ENCODE peak calls at places on chromosome 21, in eight cellular contexts. One of them, this sample, is unnamed.

GRCh38 chr21:25809013-25809412 is 74.2 kb downstream of the GABPA start:
- DNase-seq in HepG2: no peak
- DNase-seq in endothelial cell of umbilical vein: no peak
- DNase-seq in GM12878: no peak
- DNase-seq in SK-N-SH: no peak
- DNase-seq in H1: no peak
- DNase-seq in HCT116: no peak
- DNase-seq in K562: no peak
- DNase-seq in this sample: no peak

GRCh38 chr21:20971296-20971921 is 26.8 kb upstream of the NCAM2 start:
- DNase-seq in HepG2: peak
- DNase-seq in endothelial cell of umbilical vein: peak
- DNase-seq in GM12878: no peak
- DNase-seq in SK-N-SH: peak
- DNase-seq in H1: peak
- DNase-seq in HCT116: no peak
- DNase-seq in K562: peak
- DNase-seq in this sample: peak

GRCh38 chr21:44611551-44611950 is 328 bp upstream of the KRTAP10-8 start:
- DNase-seq in HepG2: no peak
- DNase-seq in endothelial cell of umbilical vein: no peak
- DNase-seq in GM12878: no peak
- DNase-seq in SK-N-SH: no peak
- DNase-seq in H1: no peak
- DNase-seq in HCT116: no peak
- DNase-seq in K562: no peak
- DNase-seq in this sample: no peak

GRCh38 chr21:29080454-29080930 is 7.0 kb upstream of the CCT8 start:
- DNase-seq in HepG2: no peak
- DNase-seq in endothelial cell of umbilical vein: peak
- DNase-seq in GM12878: no peak
- DNase-seq in SK-N-SH: no peak
- DNase-seq in H1: no peak
- DNase-seq in HCT116: no peak
- DNase-seq in K562: no peak
- DNase-seq in this sample: no peak

GRCh38 chr21:45330851-45331261 is 43.2 kb upstream of the POFUT2 start:
- DNase-seq in HepG2: no peak
- DNase-seq in endothelial cell of umbilical vein: no peak
- DNase-seq in GM12878: no peak
- DNase-seq in SK-N-SH: no peak
- DNase-seq in H1: no peak
- DNase-seq in HCT116: no peak
- DNase-seq in K562: no peak
- DNase-seq in this sample: no peak

GRCh38 chr21:43975469-43976098 is 36.5 kb upstream of the TRAPPC10 start:
- DNase-seq in HepG2: peak
- DNase-seq in endothelial cell of umbilical vein: peak
- DNase-seq in GM12878: peak
- DNase-seq in SK-N-SH: peak
- DNase-seq in H1: no peak
- DNase-seq in HCT116: peak
- DNase-seq in K562: peak
- DNase-seq in this sample: peak

GRCh38 chr21:45029968-45030636 is 44.3 kb upstream of the ADARB1 start:
- DNase-seq in HepG2: no peak
- DNase-seq in endothelial cell of umbilical vein: no peak
- DNase-seq in GM12878: no peak
- DNase-seq in SK-N-SH: peak
- DNase-seq in H1: peak
- DNase-seq in HCT116: no peak
- DNase-seq in K562: no peak
- DNase-seq in this sample: peak

GRCh38 chr21:22044431-22044830 is 1046.2 kb downstream of the NCAM2 start:
- DNase-seq in HepG2: no peak
- DNase-seq in endothelial cell of umbilical vein: no peak
- DNase-seq in GM12878: no peak
- DNase-seq in SK-N-SH: no peak
- DNase-seq in H1: no peak
- DNase-seq in HCT116: no peak
- DNase-seq in K562: no peak
- DNase-seq in this sample: no peak

GRCh38 chr21:41683815-41684214 is 83.0 kb downstream of the RIPK4 start:
- DNase-seq in HepG2: peak
- DNase-seq in endothelial cell of umbilical vein: no peak
- DNase-seq in GM12878: no peak
- DNase-seq in SK-N-SH: no peak
- DNase-seq in H1: no peak
- DNase-seq in HCT116: no peak
- DNase-seq in K562: no peak
- DNase-seq in this sample: no peak

GRCh38 chr21:44892095-44892494 is 18.6 kb upstream of the PTTG1IP start:
- DNase-seq in HepG2: no peak
- DNase-seq in endothelial cell of umbilical vein: no peak
- DNase-seq in GM12878: no peak
- DNase-seq in SK-N-SH: no peak
- DNase-seq in H1: no peak
- DNase-seq in HCT116: no peak
- DNase-seq in K562: no peak
- DNase-seq in this sample: no peak

GRCh38 chr21:37862536-37862935 is 53.7 kb downstream of the KCNJ6 start:
- DNase-seq in HepG2: no peak
- DNase-seq in endothelial cell of umbilical vein: peak
- DNase-seq in GM12878: no peak
- DNase-seq in SK-N-SH: peak
- DNase-seq in H1: no peak
- DNase-seq in HCT116: no peak
- DNase-seq in K562: no peak
- DNase-seq in this sample: peak

GRCh38 chr21:22120616-22121266 is 1122.5 kb downstream of the NCAM2 start:
- DNase-seq in HepG2: no peak
- DNase-seq in endothelial cell of umbilical vein: no peak
- DNase-seq in GM12878: no peak
- DNase-seq in SK-N-SH: no peak
- DNase-seq in H1: peak
- DNase-seq in HCT116: no peak
- DNase-seq in K562: peak
- DNase-seq in this sample: peak

GRCh38 chr21:31282095-31282709 is 61.9 kb downstream of the TIAM1 start:
- DNase-seq in HepG2: no peak
- DNase-seq in endothelial cell of umbilical vein: no peak
- DNase-seq in GM12878: no peak
- DNase-seq in SK-N-SH: no peak
- DNase-seq in H1: no peak
- DNase-seq in HCT116: peak
- DNase-seq in K562: peak
- DNase-seq in this sample: no peak

GRCh38 chr21:44441041-44441400 is 14.3 kb upstream of the LRRC3 start:
- DNase-seq in HepG2: no peak
- DNase-seq in endothelial cell of umbilical vein: no peak
- DNase-seq in GM12878: no peak
- DNase-seq in SK-N-SH: no peak
- DNase-seq in H1: no peak
- DNase-seq in HCT116: no peak
- DNase-seq in K562: no peak
- DNase-seq in this sample: no peak

GRCh38 chr21:28025111-28025510 is 967.6 kb downstream of the LTN1 start:
- DNase-seq in HepG2: no peak
- DNase-seq in endothelial cell of umbilical vein: no peak
- DNase-seq in GM12878: no peak
- DNase-seq in SK-N-SH: no peak
- DNase-seq in H1: no peak
- DNase-seq in HCT116: no peak
- DNase-seq in K562: no peak
- DNase-seq in this sample: no peak

GRCh38 chr21:44846485-44847260 is 26.8 kb downstream of the PTTG1IP start:
- DNase-seq in HepG2: peak
- DNase-seq in endothelial cell of umbilical vein: no peak
- DNase-seq in GM12878: no peak
- DNase-seq in SK-N-SH: peak
- DNase-seq in H1: no peak
- DNase-seq in HCT116: no peak
- DNase-seq in K562: peak
- DNase-seq in this sample: no peak

GRCh38 chr21:46145159-46145839 is 10.1 kb downstream of the FTCD start:
- DNase-seq in HepG2: no peak
- DNase-seq in endothelial cell of umbilical vein: no peak
- DNase-seq in GM12878: no peak
- DNase-seq in SK-N-SH: no peak
- DNase-seq in H1: no peak
- DNase-seq in HCT116: no peak
- DNase-seq in K562: no peak
- DNase-seq in this sample: no peak

GRCh38 chr21:44802396-44803153 is 955 bp upstream of the UBE2G2 start:
- DNase-seq in HepG2: peak
- DNase-seq in endothelial cell of umbilical vein: no peak
- DNase-seq in GM12878: no peak
- DNase-seq in SK-N-SH: peak
- DNase-seq in H1: no peak
- DNase-seq in HCT116: no peak
- DNase-seq in K562: peak
- DNase-seq in this sample: peak

GRCh38 chr21:45164124-45164511 is 89.7 kb downstream of the ADARB1 start:
- DNase-seq in HepG2: no peak
- DNase-seq in endothelial cell of umbilical vein: no peak
- DNase-seq in GM12878: no peak
- DNase-seq in SK-N-SH: no peak
- DNase-seq in H1: no peak
- DNase-seq in HCT116: no peak
- DNase-seq in K562: no peak
- DNase-seq in this sample: no peak

GRCh38 chr21:42685036-42685435 is 31.6 kb downstream of the PDE9A start:
- DNase-seq in HepG2: no peak
- DNase-seq in endothelial cell of umbilical vein: no peak
- DNase-seq in GM12878: no peak
- DNase-seq in SK-N-SH: no peak
- DNase-seq in H1: no peak
- DNase-seq in HCT116: no peak
- DNase-seq in K562: no peak
- DNase-seq in this sample: peak

GRCh38 chr21:37829447-37829846 is 86.8 kb downstream of the KCNJ6 start:
- DNase-seq in HepG2: peak
- DNase-seq in endothelial cell of umbilical vein: no peak
- DNase-seq in GM12878: no peak
- DNase-seq in SK-N-SH: no peak
- DNase-seq in H1: no peak
- DNase-seq in HCT116: no peak
- DNase-seq in K562: no peak
- DNase-seq in this sample: no peak

GRCh38 chr21:32507342-32507919 is 77.9 kb downstream of the TCP10L start:
- DNase-seq in HepG2: no peak
- DNase-seq in endothelial cell of umbilical vein: no peak
- DNase-seq in GM12878: no peak
- DNase-seq in SK-N-SH: no peak
- DNase-seq in H1: no peak
- DNase-seq in HCT116: no peak
- DNase-seq in K562: no peak
- DNase-seq in this sample: no peak
- H2AFZ ChIP-seq in HepG2: no peak
- H2AFZ ChIP-seq in endothelial cell of umbilical vein: no peak
- H2AFZ ChIP-seq in GM12878: no peak
- H2AFZ ChIP-seq in SK-N-SH: no peak
- H2AFZ ChIP-seq in H1: no peak
- H2AFZ ChIP-seq in HCT116: no peak
- H2AFZ ChIP-seq in K562: no peak
- H2AFZ ChIP-seq in this sample: no peak

DNA sequence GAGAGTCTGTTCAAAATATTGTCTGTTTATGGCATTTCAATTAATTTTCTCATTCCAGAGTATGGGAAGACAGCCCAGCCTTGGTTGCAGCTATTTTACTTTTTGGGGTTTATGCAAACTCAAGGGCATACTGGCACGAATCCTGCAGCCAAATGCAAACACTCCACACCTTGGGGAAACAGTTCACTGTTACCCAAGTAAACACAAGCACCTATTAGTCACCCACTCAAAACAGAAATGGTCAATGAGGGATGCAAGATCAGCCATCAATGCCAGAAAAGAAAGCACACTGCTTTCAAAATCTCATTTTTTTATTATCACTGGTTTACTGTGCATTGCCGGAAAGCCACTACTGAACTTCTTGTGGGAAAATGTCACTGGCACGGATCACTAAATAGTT is 170.6 kb downstream of the RUNX1 start:
- DNase-seq in HepG2: peak
- DNase-seq in endothelial cell of umbilical vein: no peak
- DNase-seq in GM12878: no peak
- DNase-seq in SK-N-SH: no peak
- DNase-seq in H1: no peak
- DNase-seq in HCT116: no peak
- DNase-seq in K562: no peak
- DNase-seq in this sample: no peak
- TF ChIP-seq POLR2AphosphoS5 in HepG2: no peak
- TF ChIP-seq POLR2AphosphoS5 in endothelial cell of umbilical vein: no peak
- TF ChIP-seq POLR2AphosphoS5 in GM12878: no peak
- TF ChIP-seq POLR2AphosphoS5 in SK-N-SH: no peak
- TF ChIP-seq POLR2AphosphoS5 in H1: no peak
- TF ChIP-seq POLR2AphosphoS5 in HCT116: no peak
- TF ChIP-seq POLR2AphosphoS5 in K562: no peak
- TF ChIP-seq POLR2AphosphoS5 in this sample: no peak

GRCh38 chr21:36423772-36424433 is 38.7 kb downstream of the CHAF1B start:
- DNase-seq in HepG2: no peak
- DNase-seq in endothelial cell of umbilical vein: no peak
- DNase-seq in GM12878: no peak
- DNase-seq in SK-N-SH: no peak
- DNase-seq in H1: no peak
- DNase-seq in HCT116: no peak
- DNase-seq in K562: no peak
- DNase-seq in this sample: no peak

GRCh38 chr21:36424592-36424991 is 39.4 kb downstream of the CHAF1B start:
- DNase-seq in HepG2: no peak
- DNase-seq in endothelial cell of umbilical vein: no peak
- DNase-seq in GM12878: no peak
- DNase-seq in SK-N-SH: no peak
- DNase-seq in H1: no peak
- DNase-seq in HCT116: no peak
- DNase-seq in K562: no peak
- DNase-seq in this sample: no peak

GRCh38 chr21:36427502-36427901 is 42.3 kb downstream of the CHAF1B start:
- DNase-seq in HepG2: no peak
- DNase-seq in endothelial cell of umbilical vein: no peak
- DNase-seq in GM12878: no peak
- DNase-seq in SK-N-SH: no peak
- DNase-seq in H1: no peak
- DNase-seq in HCT116: no peak
- DNase-seq in K562: no peak
- DNase-seq in this sample: no peak

GRCh38 chr21:36422279-36423098 is 37.3 kb downstream of the CHAF1B start:
- DNase-seq in HepG2: peak
- DNase-seq in endothelial cell of umbilical vein: peak
- DNase-seq in GM12878: no peak
- DNase-seq in SK-N-SH: peak
- DNase-seq in H1: peak
- DNase-seq in HCT116: peak
- DNase-seq in K562: peak
- DNase-seq in this sample: peak

GRCh38 chr21:36425286-36425685 is 40.1 kb downstream of the CHAF1B start:
- DNase-seq in HepG2: no peak
- DNase-seq in endothelial cell of umbilical vein: no peak
- DNase-seq in GM12878: no peak
- DNase-seq in SK-N-SH: no peak
- DNase-seq in H1: no peak
- DNase-seq in HCT116: no peak
- DNase-seq in K562: no peak
- DNase-seq in this sample: no peak
- H2AFZ ChIP-seq in HepG2: no peak
- H2AFZ ChIP-seq in endothelial cell of umbilical vein: no peak
- H2AFZ ChIP-seq in GM12878: no peak
- H2AFZ ChIP-seq in SK-N-SH: no peak
- H2AFZ ChIP-seq in H1: no peak
- H2AFZ ChIP-seq in HCT116: no peak
- H2AFZ ChIP-seq in K562: no peak
- H2AFZ ChIP-seq in this sample: no peak

GRCh38 chr21:32717851-32718316 is 9.9 kb downstream of the SYNJ1 start:
- DNase-seq in HepG2: no peak
- DNase-seq in endothelial cell of umbilical vein: no peak
- DNase-seq in GM12878: no peak
- DNase-seq in SK-N-SH: no peak
- DNase-seq in H1: no peak
- DNase-seq in HCT116: no peak
- DNase-seq in K562: no peak
- DNase-seq in this sample: no peak
- TF ChIP-seq POLR2AphosphoS5 in HepG2: no peak
- TF ChIP-seq POLR2AphosphoS5 in endothelial cell of umbilical vein: no peak
- TF ChIP-seq POLR2AphosphoS5 in GM12878: no peak
- TF ChIP-seq POLR2AphosphoS5 in SK-N-SH: no peak
- TF ChIP-seq POLR2AphosphoS5 in H1: no peak
- TF ChIP-seq POLR2AphosphoS5 in HCT116: no peak
- TF ChIP-seq POLR2AphosphoS5 in K562: no peak
- TF ChIP-seq POLR2AphosphoS5 in this sample: no peak

This sample was measured in GM23338.